ENCODE peak calls at places on chromosome 15, in eight cellular contexts. One of them, this sample, is unnamed.

GRCh38 chr15:67805008-67805681 is 20.2 kb upstream of the SKOR1 start:
- DNase-seq in mesothelial cell of epicardium: no peak
- DNase-seq in GM10248: no peak
- DNase-seq in Peyer's patch: no peak
- DNase-seq in pancreas: no peak
- DNase-seq in Caco-2: no peak
- DNase-seq in fibroblast of mammary gland: no peak
- DNase-seq in choroid plexus epithelial cell: no peak
- DNase-seq in this sample: peak

GRCh38 chr15:43977072-43977884 is 150.5 kb downstream of the WDR76 start:
- DNase-seq in mesothelial cell of epicardium: no peak
- DNase-seq in GM10248: peak
- DNase-seq in Peyer's patch: peak
- DNase-seq in pancreas: no peak
- DNase-seq in Caco-2: no peak
- DNase-seq in fibroblast of mammary gland: no peak
- DNase-seq in choroid plexus epithelial cell: no peak
- DNase-seq in this sample: no peak

GRCh38 chr15:71083349-71083748 is 31.9 kb upstream of the THSD4 start:
- DNase-seq in mesothelial cell of epicardium: no peak
- DNase-seq in GM10248: no peak
- DNase-seq in Peyer's patch: no peak
- DNase-seq in pancreas: no peak
- DNase-seq in Caco-2: no peak
- DNase-seq in fibroblast of mammary gland: peak
- DNase-seq in choroid plexus epithelial cell: peak
- DNase-seq in this sample: no peak

GRCh38 chr15:68592054-68592453 is 13.3 kb downstream of the CORO2B start:
- DNase-seq in mesothelial cell of epicardium: no peak
- DNase-seq in GM10248: no peak
- DNase-seq in Peyer's patch: no peak
- DNase-seq in pancreas: no peak
- DNase-seq in Caco-2: no peak
- DNase-seq in fibroblast of mammary gland: peak
- DNase-seq in choroid plexus epithelial cell: peak
- DNase-seq in this sample: no peak

GRCh38 chr15:55253580-55253979 is 36.0 kb downstream of the RAB27A start:
- DNase-seq in mesothelial cell of epicardium: no peak
- DNase-seq in GM10248: no peak
- DNase-seq in Peyer's patch: no peak
- DNase-seq in pancreas: no peak
- DNase-seq in Caco-2: no peak
- DNase-seq in fibroblast of mammary gland: peak
- DNase-seq in choroid plexus epithelial cell: peak
- DNase-seq in this sample: no peak

GRCh38 chr15:74543583-74543982 is 2.6 kb downstream of the ARID3B start:
- DNase-seq in mesothelial cell of epicardium: no peak
- DNase-seq in GM10248: no peak
- DNase-seq in Peyer's patch: no peak
- DNase-seq in pancreas: no peak
- DNase-seq in Caco-2: no peak
- DNase-seq in fibroblast of mammary gland: no peak
- DNase-seq in choroid plexus epithelial cell: no peak
- DNase-seq in this sample: no peak

GRCh38 chr15:68781766-68782588 is 38.7 kb downstream of the ANP32A start:
- DNase-seq in mesothelial cell of epicardium: no peak
- DNase-seq in GM10248: no peak
- DNase-seq in Peyer's patch: no peak
- DNase-seq in pancreas: no peak
- DNase-seq in Caco-2: no peak
- DNase-seq in fibroblast of mammary gland: no peak
- DNase-seq in choroid plexus epithelial cell: no peak
- DNase-seq in this sample: no peak

GRCh38 chr15:40830884-40831283 is 2.4 kb upstream of the PPP1R14D start:
- DNase-seq in mesothelial cell of epicardium: no peak
- DNase-seq in GM10248: no peak
- DNase-seq in Peyer's patch: no peak
- DNase-seq in pancreas: no peak
- DNase-seq in Caco-2: no peak
- DNase-seq in fibroblast of mammary gland: no peak
- DNase-seq in choroid plexus epithelial cell: no peak
- DNase-seq in this sample: no peak

GRCh38 chr15:80744411-80744810 is 34.8 kb upstream of the CEMIP start:
- DNase-seq in mesothelial cell of epicardium: no peak
- DNase-seq in GM10248: no peak
- DNase-seq in Peyer's patch: no peak
- DNase-seq in pancreas: no peak
- DNase-seq in Caco-2: no peak
- DNase-seq in fibroblast of mammary gland: no peak
- DNase-seq in choroid plexus epithelial cell: no peak
- DNase-seq in this sample: no peak

GRCh38 chr15:80953953-80954778 is 35.5 kb downstream of the MESD start:
- DNase-seq in mesothelial cell of epicardium: no peak
- DNase-seq in GM10248: no peak
- DNase-seq in Peyer's patch: no peak
- DNase-seq in pancreas: no peak
- DNase-seq in Caco-2: no peak
- DNase-seq in fibroblast of mammary gland: no peak
- DNase-seq in choroid plexus epithelial cell: no peak
- DNase-seq in this sample: no peak

GRCh38 chr15:100732359-100733055 is 130.1 kb downstream of the ASB7 start:
- DNase-seq in mesothelial cell of epicardium: peak
- DNase-seq in GM10248: no peak
- DNase-seq in Peyer's patch: no peak
- DNase-seq in pancreas: no peak
- DNase-seq in Caco-2: no peak
- DNase-seq in fibroblast of mammary gland: no peak
- DNase-seq in choroid plexus epithelial cell: no peak
- DNase-seq in this sample: no peak

GRCh38 chr15:95684693-95685115 is 645.8 kb upstream of the NR2F2 start:
- DNase-seq in mesothelial cell of epicardium: no peak
- DNase-seq in GM10248: no peak
- DNase-seq in Peyer's patch: no peak
- DNase-seq in pancreas: no peak
- DNase-seq in Caco-2: no peak
- DNase-seq in fibroblast of mammary gland: peak
- DNase-seq in choroid plexus epithelial cell: peak
- DNase-seq in this sample: no peak

GRCh38 chr15:40751745-40752144 is 3.3 kb downstream of the RMDN3 start:
- DNase-seq in mesothelial cell of epicardium: no peak
- DNase-seq in GM10248: no peak
- DNase-seq in Peyer's patch: no peak
- DNase-seq in pancreas: no peak
- DNase-seq in Caco-2: no peak
- DNase-seq in fibroblast of mammary gland: no peak
- DNase-seq in choroid plexus epithelial cell: no peak
- DNase-seq in this sample: no peak

GRCh38 chr15:68154923-68155559 is 50.1 kb downstream of the CALML4 start:
- DNase-seq in mesothelial cell of epicardium: no peak
- DNase-seq in GM10248: peak
- DNase-seq in Peyer's patch: no peak
- DNase-seq in pancreas: no peak
- DNase-seq in Caco-2: peak
- DNase-seq in fibroblast of mammary gland: peak
- DNase-seq in choroid plexus epithelial cell: peak
- DNase-seq in this sample: no peak

GRCh38 chr15:58307313-58307961 is 124.4 kb upstream of the LIPC start:
- DNase-seq in mesothelial cell of epicardium: no peak
- DNase-seq in GM10248: no peak
- DNase-seq in Peyer's patch: no peak
- DNase-seq in pancreas: no peak
- DNase-seq in Caco-2: no peak
- DNase-seq in fibroblast of mammary gland: peak
- DNase-seq in choroid plexus epithelial cell: peak
- DNase-seq in this sample: no peak

GRCh38 chr15:24823473-24823872 is 131.3 kb upstream of the SNRPN start:
- DNase-seq in mesothelial cell of epicardium: peak
- DNase-seq in GM10248: no peak
- DNase-seq in Peyer's patch: no peak
- DNase-seq in pancreas: no peak
- DNase-seq in Caco-2: no peak
- DNase-seq in fibroblast of mammary gland: no peak
- DNase-seq in choroid plexus epithelial cell: no peak
- DNase-seq in this sample: peak

GRCh38 chr15:77541421-77542181 is 91.1 kb downstream of the LINGO1 start:
- DNase-seq in mesothelial cell of epicardium: no peak
- DNase-seq in GM10248: no peak
- DNase-seq in Peyer's patch: no peak
- DNase-seq in pancreas: no peak
- DNase-seq in Caco-2: no peak
- DNase-seq in fibroblast of mammary gland: no peak
- DNase-seq in choroid plexus epithelial cell: peak
- DNase-seq in this sample: no peak

GRCh38 chr15:68874788-68875187 is 54.1 kb upstream of the ANP32A start:
- DNase-seq in mesothelial cell of epicardium: no peak
- DNase-seq in GM10248: no peak
- DNase-seq in Peyer's patch: no peak
- DNase-seq in pancreas: no peak
- DNase-seq in Caco-2: no peak
- DNase-seq in fibroblast of mammary gland: no peak
- DNase-seq in choroid plexus epithelial cell: no peak
- DNase-seq in this sample: no peak

GRCh38 chr15:89327113-89327512 is 7.5 kb downstream of the POLG start:
- DNase-seq in mesothelial cell of epicardium: no peak
- DNase-seq in GM10248: no peak
- DNase-seq in Peyer's patch: no peak
- DNase-seq in pancreas: no peak
- DNase-seq in Caco-2: no peak
- DNase-seq in fibroblast of mammary gland: no peak
- DNase-seq in choroid plexus epithelial cell: no peak
- DNase-seq in this sample: no peak

GRCh38 chr15:89323825-89324224 is 10.8 kb downstream of the POLG start:
- DNase-seq in mesothelial cell of epicardium: no peak
- DNase-seq in GM10248: no peak
- DNase-seq in Peyer's patch: no peak
- DNase-seq in pancreas: peak
- DNase-seq in Caco-2: no peak
- DNase-seq in fibroblast of mammary gland: no peak
- DNase-seq in choroid plexus epithelial cell: no peak
- DNase-seq in this sample: no peak

GRCh38 chr15:89328398-89329254 is 6.0 kb downstream of the POLG start:
- DNase-seq in mesothelial cell of epicardium: no peak
- DNase-seq in GM10248: no peak
- DNase-seq in Peyer's patch: no peak
- DNase-seq in pancreas: no peak
- DNase-seq in Caco-2: no peak
- DNase-seq in fibroblast of mammary gland: no peak
- DNase-seq in choroid plexus epithelial cell: no peak
- DNase-seq in this sample: no peak

GRCh38 chr15:89325039-89325803 is 9.4 kb downstream of the POLG start:
- DNase-seq in mesothelial cell of epicardium: no peak
- DNase-seq in GM10248: no peak
- DNase-seq in Peyer's patch: no peak
- DNase-seq in pancreas: no peak
- DNase-seq in Caco-2: no peak
- DNase-seq in fibroblast of mammary gland: no peak
- DNase-seq in choroid plexus epithelial cell: no peak
- DNase-seq in this sample: no peak

DNA sequence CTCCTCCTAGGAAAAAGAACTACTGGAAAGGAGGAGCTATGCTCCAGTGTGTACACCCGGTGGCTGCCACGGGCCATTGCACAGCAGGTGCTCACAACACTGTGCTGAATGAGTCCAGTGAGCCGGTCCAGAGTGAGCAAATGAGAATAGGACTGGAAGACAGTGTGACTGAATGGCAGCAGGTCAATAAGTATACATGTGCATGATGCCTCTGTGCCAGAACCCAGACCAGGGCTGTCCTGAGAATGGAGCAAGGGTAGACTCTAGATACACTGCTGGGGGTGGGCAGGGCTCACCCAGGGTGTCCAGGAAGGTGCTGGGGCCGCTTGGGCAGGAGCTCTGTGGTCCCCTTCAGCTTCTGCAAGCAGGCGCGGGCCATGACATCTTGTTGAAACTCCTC is 8.3 kb downstream of the POLG start:
- DNase-seq in mesothelial cell of epicardium: no peak
- DNase-seq in GM10248: no peak
- DNase-seq in Peyer's patch: no peak
- DNase-seq in pancreas: no peak
- DNase-seq in Caco-2: no peak
- DNase-seq in fibroblast of mammary gland: no peak
- DNase-seq in choroid plexus epithelial cell: no peak
- DNase-seq in this sample: no peak
- TF ChIP-seq CTCF in mesothelial cell of epicardium: no peak
- TF ChIP-seq CTCF in GM10248: no peak
- TF ChIP-seq CTCF in Peyer's patch: no peak
- TF ChIP-seq CTCF in pancreas: no peak
- TF ChIP-seq CTCF in Caco-2: no peak
- TF ChIP-seq CTCF in fibroblast of mammary gland: no peak
- TF ChIP-seq CTCF in choroid plexus epithelial cell: no peak
- TF ChIP-seq CTCF in this sample: no peak

DNA sequence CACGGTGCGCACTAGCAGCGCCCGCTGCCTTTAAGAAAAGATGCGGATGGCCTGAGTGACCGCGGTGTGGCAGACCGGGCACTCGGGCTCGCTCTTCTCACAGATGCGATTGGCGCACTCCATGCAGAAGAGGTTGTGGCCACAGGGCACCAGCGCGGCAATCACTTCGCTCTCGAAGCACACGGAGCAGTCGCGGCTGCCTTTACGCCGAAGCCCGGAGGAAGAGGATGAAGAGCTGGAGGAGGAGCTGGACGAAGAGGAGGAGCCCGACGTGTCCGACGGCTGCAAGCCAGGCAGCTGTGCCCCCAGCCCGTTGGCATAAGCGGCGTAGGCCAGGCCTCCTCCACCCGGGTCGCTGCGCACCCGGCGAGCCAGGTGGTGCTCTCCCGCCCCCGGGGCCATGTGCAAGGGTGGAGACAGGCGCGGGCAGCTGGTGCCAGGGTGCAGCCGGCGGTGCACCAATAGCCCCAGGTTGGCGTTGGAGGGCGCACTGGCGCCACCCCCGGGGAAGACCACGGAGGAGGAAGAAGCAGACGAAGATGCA is 2.6 kb downstream of the MEX3B start:
- DNase-seq in mesothelial cell of epicardium: no peak
- DNase-seq in GM10248: no peak
- DNase-seq in Peyer's patch: no peak
- DNase-seq in pancreas: peak
- DNase-seq in Caco-2: no peak
- DNase-seq in fibroblast of mammary gland: no peak
- DNase-seq in choroid plexus epithelial cell: no peak
- DNase-seq in this sample: peak
- TF ChIP-seq CTCF in mesothelial cell of epicardium: no peak
- TF ChIP-seq CTCF in GM10248: no peak
- TF ChIP-seq CTCF in Peyer's patch: no peak
- TF ChIP-seq CTCF in pancreas: no peak
- TF ChIP-seq CTCF in Caco-2: no peak
- TF ChIP-seq CTCF in fibroblast of mammary gland: no peak
- TF ChIP-seq CTCF in choroid plexus epithelial cell: no peak
- TF ChIP-seq CTCF in this sample: no peak

GRCh38 chr15:48641416-48641815 is 4.1 kb downstream of the FBN1 start:
- DNase-seq in mesothelial cell of epicardium: no peak
- DNase-seq in GM10248: peak
- DNase-seq in Peyer's patch: no peak
- DNase-seq in pancreas: no peak
- DNase-seq in Caco-2: no peak
- DNase-seq in fibroblast of mammary gland: peak
- DNase-seq in choroid plexus epithelial cell: peak
- DNase-seq in this sample: no peak
- TF ChIP-seq CTCF in mesothelial cell of epicardium: no peak
- TF ChIP-seq CTCF in GM10248: peak
- TF ChIP-seq CTCF in Peyer's patch: no peak
- TF ChIP-seq CTCF in pancreas: no peak
- TF ChIP-seq CTCF in Caco-2: no peak
- TF ChIP-seq CTCF in fibroblast of mammary gland: peak
- TF ChIP-seq CTCF in choroid plexus epithelial cell: peak
- TF ChIP-seq CTCF in this sample: no peak

GRCh38 chr15:92527197-92527596 is 128.4 kb downstream of the FAM174B start:
- DNase-seq in mesothelial cell of epicardium: no peak
- DNase-seq in GM10248: no peak
- DNase-seq in Peyer's patch: no peak
- DNase-seq in pancreas: peak
- DNase-seq in Caco-2: no peak
- DNase-seq in fibroblast of mammary gland: peak
- DNase-seq in choroid plexus epithelial cell: peak
- DNase-seq in this sample: no peak
- TF ChIP-seq CTCF in mesothelial cell of epicardium: no peak
- TF ChIP-seq CTCF in GM10248: no peak
- TF ChIP-seq CTCF in Peyer's patch: no peak
- TF ChIP-seq CTCF in pancreas: no peak
- TF ChIP-seq CTCF in Caco-2: no peak
- TF ChIP-seq CTCF in fibroblast of mammary gland: no peak
- TF ChIP-seq CTCF in choroid plexus epithelial cell: no peak
- TF ChIP-seq CTCF in this sample: no peak

This sample was measured in type B pancreatic cell.